ENCODE peak calls at places on chromosomes 2 and 18, in nine cellular contexts. K is prostate gland, E is NB4, J is IMR-90, D is HCT116, T is GM12878, L is endothelial cell of umbilical vein, G is tibial nerve, P is GM12891. A is an unnamed sample.

GRCh38 chr2:214679736-214680135 is 129.7 kb downstream of the BARD1 start:
- DNase-seq in T (no peak), G (no peak), K (no peak), J (no peak), P (no peak), D (no peak), E (peak; percentile 9), L (no peak), A (no peak)

GRCh38 chr18:79525556-79526467 is 130.1 kb downstream of the NFATC1 start:
- DNase-seq in K (peak; percentile 82), G (peak; percentile 41), J (no peak), T (no peak), D (no peak), P (no peak), E (no peak), L (peak; percentile 36), A (no peak)

GRCh38 chr18:812673-813404 is 797 bp upstream of the YES1 start:
- DNase-seq in D (peak; percentile 51), T (peak; percentile 39), P (no peak), G (peak; percentile 51), J (peak; percentile 82), L (peak; percentile 88), K (peak; percentile 61), E (peak; percentile 95), A (peak; percentile 56)

GRCh38 chr2:49490710-49491109 is 336.4 kb upstream of the FSHR start:
- DNase-seq in P (peak; percentile 25), G (no peak), K (peak; percentile 59), T (no peak), E (peak; percentile 59), J (no peak), L (no peak), D (no peak), A (peak; percentile 4)

GRCh38 chr2:241802421-241802749 is 6.6 kb upstream of the NEU4 start:
- DNase-seq in P (no peak), G (no peak), D (no peak), J (no peak), K (no peak), E (peak; percentile 47), T (no peak), L (no peak), A (no peak)

GRCh38 chr2:25158096-25158852 is 10.1 kb downstream of the POMC start:
- DNase-seq in T (no peak), L (no peak), K (no peak), G (no peak), E (no peak), D (no peak), J (no peak), P (no peak), A (no peak)

GRCh38 chr2:191061381-191061982 is 47.5 kb upstream of the STAT1 start:
- DNase-seq in E (no peak), D (no peak), P (no peak), J (no peak), T (no peak), L (no peak), G (no peak), K (no peak), A (no peak)

GRCh38 chr2:161122772-161123530 is 37.3 kb upstream of the TANK start:
- DNase-seq in K (peak; percentile 59), L (peak; percentile 95), J (peak; percentile 93), T (no peak), D (peak; percentile 81), P (no peak), G (no peak), E (peak; percentile 80), A (peak; percentile 59)

GRCh38 chr2:239329972-239330572 is 70.7 kb downstream of the HDAC4 start:
- DNase-seq in T (no peak), P (no peak), D (no peak), L (no peak), K (no peak), G (no peak), J (no peak), E (no peak), A (no peak)

GRCh38 chr2:207184348-207184747 is 18.6 kb upstream of the KLF7 start:
- DNase-seq in P (no peak), J (peak; percentile 77), L (no peak), D (no peak), T (no peak), E (no peak), K (no peak), G (no peak), A (no peak)

GRCh38 chr18:67525328-67526110 is 9.0 kb upstream of the DSEL start:
- DNase-seq in K (peak; percentile 55), P (no peak), G (peak; percentile 26), L (peak; percentile 95), J (peak; percentile 99), D (no peak), T (no peak), E (no peak), A (peak; percentile 30)

GRCh38 chr2:168245074-168245825 is 2.1 kb downstream of the STK39 start:
- DNase-seq in L (peak; percentile 16), E (peak; percentile 69), G (no peak), D (no peak), P (no peak), K (no peak), J (no peak), T (no peak), A (no peak)

GRCh38 chr2:168246483-168247340 is 683 bp downstream of the STK39 start:
- DNase-seq in G (peak; percentile 36), K (peak; percentile 74), J (peak; percentile 64), D (no peak), E (peak; percentile 83), T (no peak), P (peak; percentile 43), L (peak; percentile 53), A (peak; percentile 60)

GRCh38 chr2:168244318-168244717 is 3.1 kb downstream of the STK39 start:
- DNase-seq in P (no peak), E (peak; percentile 27), G (no peak), L (no peak), T (no peak), K (peak; percentile 67), J (no peak), D (no peak), A (no peak)

GRCh38 chr2:168246072-168246482 is 1.3 kb downstream of the STK39 start:
- DNase-seq in J (no peak), D (no peak), T (no peak), E (no peak), G (no peak), K (no peak), P (no peak), L (no peak), A (no peak)

GRCh38 chr2:168247341-168248305 is at the start of gene STK39:
- DNase-seq in E (peak; percentile 89), T (no peak), P (peak; percentile 67), L (peak; percentile 65), D (peak; percentile 45), K (peak; percentile 74), J (peak; percentile 73), G (peak; percentile 35), A (peak; percentile 80)
- TF ChIP-seq POLR2A in E (no peak), T (no peak), P (no peak), L (peak; percentile 44), D (no peak), K (no peak), J (no peak), G (no peak), A (peak; percentile 37)

DNA sequence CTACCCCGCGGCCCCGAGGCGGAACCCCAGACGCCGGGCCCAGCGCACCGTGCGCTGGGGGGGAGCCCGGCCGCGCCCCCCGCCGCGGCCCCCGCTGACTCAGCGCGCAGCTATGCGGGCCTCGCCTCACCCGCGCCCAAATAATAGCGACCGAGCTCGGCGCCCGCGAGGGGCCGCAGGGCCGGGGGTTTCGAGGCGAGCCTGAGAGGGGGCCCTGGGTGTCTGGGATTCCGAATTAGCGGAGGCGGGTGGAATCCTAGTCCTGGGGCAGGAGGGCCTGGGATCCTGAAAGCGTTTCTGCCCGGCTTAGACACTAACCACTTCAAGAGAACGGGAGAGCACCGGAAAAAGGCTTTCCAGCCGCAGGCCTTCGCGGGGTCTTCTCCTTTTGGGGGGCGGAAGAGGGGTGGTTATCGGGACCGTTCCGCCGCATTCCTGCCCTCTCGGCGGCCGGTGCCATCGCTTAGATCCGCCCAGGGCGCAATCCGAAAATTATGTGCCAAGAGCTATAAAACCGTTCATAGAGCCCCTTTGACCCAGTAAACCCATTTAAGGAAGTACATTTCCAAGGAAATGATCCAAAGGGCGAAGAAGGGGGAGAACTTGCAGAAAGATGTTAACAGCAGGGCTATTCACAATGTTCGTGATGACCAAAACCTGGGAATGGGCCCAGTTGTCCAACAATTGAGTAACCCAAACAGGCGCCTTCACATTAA is 678 bp upstream of the ROCK2 start:
- DNase-seq in K (peak; percentile 85), D (peak; percentile 76), L (peak; percentile 80), E (peak; percentile 82), T (no peak), G (peak; percentile 70), P (no peak), J (peak; percentile 69), A (peak; percentile 54)
- TF ChIP-seq POLR2A in K (no peak), D (no peak), L (no peak), E (peak; percentile 19), T (no peak), G (no peak), P (no peak), J (peak; percentile 54), A (peak; percentile 5)

DNA sequence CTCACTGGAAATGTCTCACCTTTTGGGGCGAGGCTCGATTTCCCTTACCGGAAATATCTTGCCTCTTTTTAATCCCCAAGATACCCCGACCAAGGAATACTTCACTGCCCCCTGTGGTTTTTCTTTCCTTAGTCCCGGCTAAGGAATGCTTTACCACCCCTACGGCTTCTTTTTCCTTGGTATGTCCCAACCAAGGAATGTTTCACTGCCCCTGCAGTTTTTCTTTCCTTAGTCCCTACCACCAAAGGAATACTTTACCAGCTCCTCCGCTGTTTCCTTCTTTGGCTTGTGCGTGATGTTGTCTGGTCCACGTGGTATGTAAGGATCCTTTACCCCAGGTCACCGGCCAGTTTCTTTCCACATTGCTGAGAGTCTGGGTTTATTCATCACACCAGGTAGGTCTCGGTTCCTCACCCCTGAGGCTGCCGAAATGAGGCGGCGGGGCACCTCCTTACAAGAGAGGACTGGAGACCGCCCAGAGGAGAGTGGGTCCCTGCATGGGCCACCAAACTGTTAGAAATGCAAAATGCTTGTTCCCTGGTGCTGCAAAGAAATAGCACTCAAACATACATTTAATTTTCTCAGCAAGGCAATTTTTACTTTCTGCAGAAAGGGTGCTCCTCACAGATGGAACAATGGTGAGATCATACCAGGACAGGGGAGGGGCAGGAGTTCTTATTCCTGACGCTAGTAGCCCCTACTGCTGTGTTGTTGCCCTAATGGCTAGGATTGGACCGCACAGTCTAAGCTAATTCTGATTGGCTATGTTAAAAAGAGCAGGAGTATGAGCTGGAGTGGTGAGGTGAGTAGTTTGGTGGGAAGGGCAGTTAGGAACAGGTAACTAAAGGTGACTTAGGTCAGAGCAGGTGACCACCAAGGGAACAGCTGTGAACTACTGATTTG is 33.4 kb upstream of the CLASP1 start:
- DNase-seq in D (no peak), J (no peak), T (no peak), P (no peak), E (no peak), L (no peak), G (no peak), K (no peak), A (no peak)
- TF ChIP-seq POLR2A in D (no peak), J (no peak), T (no peak), P (no peak), E (no peak), L (no peak), G (no peak), K (no peak), A (no peak)

DNA sequence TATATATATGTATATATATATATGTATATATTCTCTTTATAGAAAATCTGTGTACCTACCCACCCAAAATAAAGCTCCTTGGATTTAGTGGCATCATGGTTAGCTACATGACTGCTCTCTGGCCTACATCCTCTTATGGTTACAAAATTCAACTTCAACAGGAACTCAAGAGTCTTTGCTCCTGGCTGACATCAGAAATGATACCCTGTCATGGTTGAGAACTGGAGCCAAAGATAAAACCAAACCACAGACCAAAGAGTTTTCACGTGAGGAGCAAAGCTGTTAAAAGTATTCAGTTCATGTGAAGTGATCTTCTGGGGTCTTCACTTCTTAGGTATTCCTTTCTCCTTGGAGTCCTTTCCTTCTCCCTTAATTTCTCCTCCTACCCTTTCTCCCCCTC is 476.3 kb downstream of the SOX11 start:
- DNase-seq in J (no peak), L (no peak), T (no peak), K (no peak), P (no peak), G (no peak), D (no peak), E (no peak), A (no peak)
- TF ChIP-seq POLR2A in J (no peak), L (no peak), T (no peak), K (no peak), P (no peak), G (no peak), D (no peak), E (no peak), A (no peak)

A was measured in H54.